ENCODE peak calls at places on chromosomes 7 and 10, in four cellular contexts. Q, L, O and H are unnamed samples.

GRCh38 chr10:69965086-69965485 is 87.6 kb upstream of the MACROH2A2 start:
- DNase-seq in O (no peak), L (no peak), Q (no peak), H (no peak)

GRCh38 chr7:78020131-78020873 is 221.7 kb downstream of the PHTF2 start:
- DNase-seq in L (peak), Q (peak), O (peak), H (peak)

GRCh38 chr7:129862672-129863071 is 90.1 kb downstream of the UBE2H start:
- DNase-seq in L (no peak), O (peak), Q (no peak), H (no peak)

GRCh38 chr7:107330478-107330877 is 139.4 kb upstream of the GPR22 start:
- DNase-seq in Q (no peak), L (no peak), O (no peak), H (no peak)

GRCh38 chr7:151125459-151125834 is 39.2 kb downstream of the AGAP3 start:
- DNase-seq in Q (no peak), O (peak), L (no peak), H (no peak)

GRCh38 chr10:91409069-91409868 is 875 bp upstream of the HECTD2 start:
- DNase-seq in Q (no peak), L (no peak), O (peak), H (no peak)

GRCh38 chr10:113853577-113854018 is 284 bp downstream of the DCLRE1A start:
- DNase-seq in O (no peak), Q (no peak), L (no peak), H (no peak)

GRCh38 chr7:330554-331230 is 40.7 kb downstream of the FOXL3 start:
- DNase-seq in L (no peak), Q (no peak), O (peak), H (no peak)

GRCh38 chr7:134196439-134196838 is 69.3 kb downstream of the LRGUK start:
- DNase-seq in L (no peak), O (no peak), Q (no peak), H (no peak)

DNA sequence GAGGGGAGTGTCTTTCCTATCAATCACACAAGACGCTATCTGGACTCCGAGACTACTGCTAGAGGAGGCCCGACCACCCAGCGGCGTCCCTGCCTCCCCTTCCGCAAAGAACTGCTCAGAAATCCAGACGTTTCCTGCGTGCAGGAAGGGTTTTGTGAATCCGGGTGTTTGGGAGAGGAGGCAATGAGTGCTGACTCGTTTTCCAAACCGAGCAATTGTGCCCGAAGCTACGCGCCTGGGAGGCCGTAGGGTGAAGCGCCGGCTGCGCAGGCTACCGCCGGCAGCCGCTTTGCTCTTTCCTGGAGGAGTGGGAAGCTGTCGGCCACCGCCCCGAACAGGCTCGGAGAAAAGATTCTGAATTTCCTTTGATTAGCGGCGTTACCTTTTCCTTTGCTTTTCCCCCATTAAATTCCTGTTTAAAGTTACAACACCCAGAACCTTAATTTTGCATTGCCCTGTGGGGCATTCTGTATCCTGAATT is 5.3 kb downstream of the VAX1 start:
- DNase-seq in O (peak), Q (no peak), L (no peak), H (no peak)
- H3K4me3 ChIP-seq in O (no peak), Q (no peak), L (no peak), H (no peak)

GRCh38 chr10:11673346-11674330 is 62.2 kb upstream of the USP6NL start:
- DNase-seq in O (no peak), L (no peak), Q (no peak), H (no peak)
- H3K4me3 ChIP-seq in O (no peak), L (no peak), Q (no peak), H (no peak)

GRCh38 chr7:28503396-28503795 is 91.1 kb downstream of the CREB5 start:
- DNase-seq in O (no peak), L (no peak), Q (no peak), H (no peak)
- H3K4me3 ChIP-seq in O (no peak), L (no peak), Q (no peak), H (no peak)

GRCh38 chr10:57955076-57955475 is 312.6 kb downstream of the IPMK start:
- DNase-seq in L (peak), Q (no peak), O (no peak), H (no peak)

GRCh38 chr10:57960406-57960805 is 307.3 kb downstream of the IPMK start:
- DNase-seq in L (no peak), O (no peak), Q (no peak), H (no peak)

GRCh38 chr10:57961487-57961886 is 306.2 kb downstream of the IPMK start:
- DNase-seq in L (no peak), O (no peak), Q (no peak), H (no peak)

GRCh38 chr10:57962839-57963238 is 304.9 kb downstream of the IPMK start:
- DNase-seq in L (no peak), Q (no peak), O (peak), H (no peak)

DNA sequence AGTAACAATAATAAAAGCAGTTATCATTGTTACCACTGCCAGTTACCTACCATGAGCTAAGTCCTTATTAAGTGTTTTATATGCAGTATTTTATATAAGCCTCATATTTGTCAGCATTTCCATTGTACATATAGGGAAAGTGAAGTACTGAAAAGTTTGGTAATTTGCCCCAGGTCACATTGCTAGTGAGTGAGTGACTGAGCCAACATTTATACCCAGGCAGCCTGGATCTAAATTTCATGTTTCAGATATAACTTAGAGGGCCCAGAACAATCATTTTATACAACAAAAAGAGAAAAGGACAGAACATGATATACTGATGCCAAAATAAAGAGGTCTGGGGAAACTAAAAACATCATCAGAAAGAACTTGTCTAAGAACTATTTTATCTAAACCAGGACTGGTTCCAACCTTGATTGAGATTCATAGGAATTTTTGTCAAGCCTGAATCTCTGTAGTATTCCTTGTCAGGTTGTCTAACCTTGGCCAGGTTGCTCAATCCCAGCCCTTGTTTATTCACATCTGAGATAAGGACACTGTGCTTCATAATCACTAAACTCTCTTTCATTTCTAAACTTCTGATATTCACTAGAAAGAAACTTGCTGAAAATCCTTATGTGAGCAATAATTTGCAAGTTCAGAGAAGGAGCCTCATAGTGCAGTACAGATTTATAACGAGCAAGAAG is 308.2 kb downstream of the IPMK start:
- DNase-seq in O (no peak), Q (no peak), L (no peak), H (no peak)
- H3K4me3 ChIP-seq in O (no peak), Q (no peak), L (no peak), H (no peak)

DNA sequence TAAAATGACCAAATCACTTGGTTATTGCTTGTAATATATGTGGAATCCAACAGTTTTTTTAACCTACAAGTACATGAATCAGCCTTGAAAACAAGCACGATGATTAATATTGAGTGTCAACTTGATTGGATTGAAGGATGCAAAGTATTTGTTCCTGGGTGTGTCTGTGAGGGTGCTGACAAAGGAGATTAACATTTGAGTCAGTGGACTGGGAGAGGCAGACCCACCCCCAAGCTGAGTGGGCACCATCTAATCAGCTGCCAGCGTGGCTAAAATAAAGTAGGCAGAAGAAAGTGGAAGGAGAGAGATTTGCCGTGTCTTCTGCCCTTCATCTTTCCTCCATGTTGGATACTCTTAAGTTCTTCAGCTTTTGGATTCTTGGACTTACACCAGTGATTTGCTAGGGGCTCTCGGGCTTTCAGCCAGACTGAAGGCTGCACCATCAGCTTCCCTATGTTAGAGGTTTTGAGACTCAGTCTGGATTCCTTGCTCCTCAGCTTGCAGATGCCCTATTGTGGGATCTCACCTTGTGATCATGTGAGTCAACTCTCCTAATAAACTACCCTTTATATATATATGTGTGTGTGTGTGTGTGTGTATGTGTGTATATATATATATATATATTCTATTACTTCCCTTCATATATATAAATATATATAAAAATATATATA is 118.4 kb upstream of the WDR11 start:
- DNase-seq in O (peak), Q (no peak), L (no peak), H (no peak)
- H3K4me3 ChIP-seq in O (no peak), Q (no peak), L (no peak), H (no peak)

GRCh38 chr7:6619961-6620360 is 4.6 kb downstream of the ZNF853 start:
- DNase-seq in L (no peak), Q (no peak), O (no peak), H (no peak)

GRCh38 chr7:6621195-6622128 is 6.1 kb downstream of the ZNF853 start:
- DNase-seq in L (no peak), O (no peak), Q (no peak), H (no peak)

GRCh38 chr7:6623589-6624245 is 8.3 kb downstream of the ZNF853 start:
- DNase-seq in L (no peak), Q (no peak), O (no peak), H (no peak)

GRCh38 chr7:6624246-6624611 is 8.8 kb downstream of the ZNF853 start:
- DNase-seq in O (no peak), L (no peak), Q (no peak), H (no peak)

DNA sequence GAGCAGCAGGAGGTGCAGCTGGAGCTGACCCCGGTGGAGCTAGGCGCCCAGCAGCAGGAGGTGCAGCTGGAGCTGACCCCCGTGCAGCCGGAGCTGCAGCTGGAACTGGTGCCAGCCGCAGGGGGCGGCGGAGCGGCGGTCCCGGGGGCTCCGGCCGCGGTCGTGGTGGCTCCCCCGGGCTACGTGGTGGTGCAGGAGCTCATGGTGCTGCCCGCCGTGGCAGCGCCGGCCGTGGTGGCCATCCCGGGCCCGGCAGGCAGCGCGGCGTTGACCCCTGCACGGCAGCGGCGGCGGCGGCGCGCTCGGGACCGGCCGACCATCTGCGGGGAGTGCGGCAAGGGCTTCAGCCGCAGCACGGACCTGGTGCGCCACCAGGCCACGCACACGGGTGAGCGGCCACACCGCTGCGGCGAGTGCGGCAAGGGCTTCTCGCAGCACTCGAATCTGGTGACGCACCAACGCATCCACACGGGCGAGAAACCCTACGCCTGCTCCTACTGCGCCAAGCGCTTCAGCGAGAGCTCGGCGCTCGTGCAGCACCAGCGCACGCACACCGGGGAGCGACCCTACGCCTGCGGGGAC is 6.8 kb downstream of the ZNF853 start:
- DNase-seq in O (no peak), L (no peak), Q (no peak), H (no peak)
- H3K4me3 ChIP-seq in O (no peak), L (no peak), Q (no peak), H (no peak)

DNA sequence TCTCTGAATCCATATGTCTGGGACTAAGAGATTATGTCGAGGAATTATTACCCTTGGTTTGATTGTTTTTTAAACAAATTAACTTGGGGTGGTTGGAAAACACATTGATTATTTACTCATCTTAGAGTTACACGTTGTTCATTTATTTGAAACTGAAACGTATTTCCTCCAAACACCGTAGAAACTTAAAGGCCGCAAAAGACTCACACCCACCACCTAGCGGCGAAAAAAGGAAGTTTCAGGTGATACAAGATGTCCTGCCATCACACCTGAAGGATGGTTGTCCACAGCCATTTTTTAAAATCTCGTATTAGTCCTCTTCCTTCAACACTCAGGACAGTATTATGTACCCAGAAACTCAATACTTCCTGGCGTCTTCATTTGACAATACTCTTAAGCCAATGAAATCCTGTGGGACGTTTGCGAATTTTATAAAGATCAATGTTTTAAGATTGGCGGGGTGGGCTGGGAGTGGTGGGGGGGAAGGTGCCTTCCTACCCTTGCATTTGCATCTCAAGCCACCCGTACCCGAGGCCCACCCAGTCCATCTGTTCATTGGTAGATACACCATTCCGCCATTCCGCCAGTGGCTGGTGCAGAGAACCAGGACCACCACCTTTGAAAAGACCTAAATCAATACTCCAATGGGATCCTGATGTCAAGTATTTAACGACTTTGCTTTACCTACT is 1.4 kb upstream of the LCOR start:
- DNase-seq in O (peak), L (no peak), Q (peak), H (peak)
- H3K4me3 ChIP-seq in O (no peak), L (no peak), Q (no peak), H (no peak)

GRCh38 chr7:95397381-95397780 is 1.2 kb upstream of the PON3 start:
- DNase-seq in O (no peak), L (no peak), Q (no peak), H (no peak)
- H3K4me3 ChIP-seq in O (no peak), L (no peak), Q (no peak), H (no peak)